ENCODE peak calls at places on chromosomes 11 and 22, in six cellular contexts. A is RWPE1, J is nephron progenitor cell, P is PC-3, D is H1, L is neural progenitor cell. Z is an unnamed sample.
A peak's percentile ranks its signal among the peaks of the same experiment; 100 is the strongest.

GRCh38 chr11:2511421-2512369 is 66.9 kb downstream of the KCNQ1 start:
- DNase-seq in A (no peak), J (no peak), P (no peak), D (no peak), L (peak; percentile 1), Z (peak; percentile 10)

GRCh38 chr11:72303179-72303578 is 59.2 kb upstream of the PHOX2A start:
- DNase-seq in A (no peak), J (no peak), P (no peak), D (no peak), L (no peak), Z (no peak)

GRCh38 chr11:2217211-2218081 is 45.8 kb upstream of the TH start:
- DNase-seq in A (no peak), J (no peak), P (no peak), D (no peak), L (no peak), Z (no peak)

GRCh38 chr11:47099213-47099917 is 77.3 kb downstream of the ARFGAP2 start:
- DNase-seq in A (no peak), J (no peak), P (no peak), D (no peak), L (no peak), Z (no peak)

GRCh38 chr11:117873828-117874125 is 2.7 kb downstream of the FXYD6 start:
- DNase-seq in A (no peak), J (no peak), P (no peak), D (no peak), L (no peak), Z (no peak)

GRCh38 chr11:117663826-117664225 is 133.2 kb downstream of the DSCAML1 start:
- DNase-seq in A (no peak), J (peak; percentile 30), P (no peak), D (no peak), L (peak; percentile 46), Z (no peak)

GRCh38 chr11:72676874-72677341 is 2.7 kb upstream of the PDE2A start:
- DNase-seq in A (peak; percentile 79), J (peak; percentile 98), P (peak; percentile 46), D (no peak), L (peak; percentile 95), Z (peak; percentile 92)

GRCh38 chr22:48320048-48320655 is 1507.5 kb downstream of the BRD1 start:
- DNase-seq in A (no peak), J (no peak), P (no peak), D (no peak), L (no peak), Z (no peak)

GRCh38 chr11:1573077-1573846 is 1.2 kb upstream of the DUSP8 start:
- DNase-seq in A (no peak), J (no peak), P (no peak), D (no peak), L (no peak), Z (no peak)

GRCh38 chr11:115340874-115341273 is 163.3 kb downstream of the CADM1 start:
- DNase-seq in A (no peak), J (no peak), P (no peak), D (no peak), L (no peak), Z (no peak)

GRCh38 chr11:18611196-18611595 is 11.6 kb downstream of the MISFA start:
- DNase-seq in A (no peak), J (no peak), P (no peak), D (no peak), L (no peak), Z (no peak)

GRCh38 chr11:110196241-110196754 is 100.1 kb downstream of the RDX start:
- DNase-seq in A (peak; percentile 90), J (no peak), P (peak; percentile 97), D (no peak), L (no peak), Z (no peak)

GRCh38 chr22:17742528-17742902 is 31.8 kb downstream of the BID start:
- DNase-seq in A (peak; percentile 64), J (peak; percentile 88), P (peak; percentile 74), D (peak; percentile 80), L (peak; percentile 92), Z (peak; percentile 85)

GRCh38 chr11:66289548-66290331 is 797 bp upstream of the YIF1A start:
- DNase-seq in A (no peak), J (peak; percentile 94), P (peak; percentile 22), D (no peak), L (peak; percentile 92), Z (peak; percentile 91)

GRCh38 chr11:63813035-63813562 is at the start of gene SPINDOC:
- DNase-seq in A (peak; percentile 89), J (peak; percentile 81), P (peak; percentile 78), D (no peak), L (peak; percentile 93), Z (peak; percentile 77)

GRCh38 chr22:36369922-36370781 is 17.6 kb downstream of the MYH9 start:
- DNase-seq in A (no peak), J (no peak), P (no peak), D (no peak), L (peak; percentile 70), Z (no peak)

GRCh38 chr22:49570032-49570848 is 257.4 kb downstream of the BRD1 start:
- DNase-seq in A (no peak), J (no peak), P (no peak), D (no peak), L (no peak), Z (no peak)

GRCh38 chr11:28887681-28888080 is 779.5 kb downstream of the METTL15 start:
- DNase-seq in A (no peak), J (no peak), P (no peak), D (no peak), L (no peak), Z (no peak)

GRCh38 chr11:73206751-73207280 is 11.3 kb upstream of the P2RY2 start:
- DNase-seq in A (no peak), J (no peak), P (peak; percentile 81), D (no peak), L (no peak), Z (no peak)

GRCh38 chr11:3232956-3233355 is 739 bp upstream of the MRGPRE start:
- DNase-seq in A (no peak), J (no peak), P (no peak), D (no peak), L (no peak), Z (no peak)

GRCh38 chr11:102111787-102112653 is 1.8 kb downstream of the YAP1 start:
- DNase-seq in A (peak; percentile 85), J (no peak), P (peak; percentile 98), D (peak; percentile 7), L (peak; percentile 60), Z (no peak)

GRCh38 chr11:9473408-9473807 is 12.6 kb downstream of the ZNF143 start:
- DNase-seq in A (no peak), J (no peak), P (no peak), D (no peak), L (no peak), Z (no peak)

GRCh38 chr11:60502221-60502775 is 9.7 kb downstream of the MS4A12 start:
- DNase-seq in A (no peak), J (no peak), P (no peak), D (no peak), L (no peak), Z (no peak)

GRCh38 chr11:97290444-97291041 is 900.7 kb downstream of the JRKL start:
- DNase-seq in A (no peak), J (no peak), P (no peak), D (no peak), L (no peak), Z (no peak)

GRCh38 chr11:779120-779954 is 2.0 kb upstream of the GATD1 start:
- DNase-seq in A (no peak), J (peak; percentile 4), P (no peak), D (no peak), L (no peak), Z (no peak)

GRCh38 chr11:289706-290620 is 1.0 kb downstream of the PGGHG start:
- DNase-seq in A (no peak), J (peak; percentile 13), P (no peak), D (no peak), L (no peak), Z (peak; percentile 18)

GRCh38 chr11:37689951-37690350 is 1091.9 kb upstream of the RAG2 start:
- DNase-seq in A (no peak), J (no peak), P (no peak), D (no peak), L (no peak), Z (no peak)

GRCh38 chr11:12157241-12157661 is 46.9 kb downstream of the MICAL2 start:
- DNase-seq in A (no peak), J (no peak), P (peak; percentile 11), D (no peak), L (no peak), Z (no peak)

GRCh38 chr11:44329472-44330230 is 19.7 kb upstream of the ALX4 start:
- DNase-seq in A (no peak), J (no peak), P (no peak), D (no peak), L (no peak), Z (no peak)

GRCh38 chr11:17522655-17523054 is 21.6 kb downstream of the USH1C start:
- DNase-seq in A (no peak), J (no peak), P (no peak), D (no peak), L (no peak), Z (no peak)

GRCh38 chr22:46072030-46072881 is 78.1 kb upstream of the PPARA start:
- DNase-seq in A (no peak), J (peak; percentile 61), P (peak; percentile 33), D (no peak), L (peak; percentile 48), Z (peak; percentile 68)

GRCh38 chr11:69662021-69662698 is 13.0 kb downstream of the LTO1 start:
- DNase-seq in A (no peak), J (no peak), P (no peak), D (no peak), L (peak; percentile 52), Z (no peak)
- TF ChIP-seq CTCF in A (no peak), J (peak; percentile 36), P (peak; percentile 55), D (peak; percentile 47), L (peak; percentile 51), Z (peak; percentile 21)

DNA sequence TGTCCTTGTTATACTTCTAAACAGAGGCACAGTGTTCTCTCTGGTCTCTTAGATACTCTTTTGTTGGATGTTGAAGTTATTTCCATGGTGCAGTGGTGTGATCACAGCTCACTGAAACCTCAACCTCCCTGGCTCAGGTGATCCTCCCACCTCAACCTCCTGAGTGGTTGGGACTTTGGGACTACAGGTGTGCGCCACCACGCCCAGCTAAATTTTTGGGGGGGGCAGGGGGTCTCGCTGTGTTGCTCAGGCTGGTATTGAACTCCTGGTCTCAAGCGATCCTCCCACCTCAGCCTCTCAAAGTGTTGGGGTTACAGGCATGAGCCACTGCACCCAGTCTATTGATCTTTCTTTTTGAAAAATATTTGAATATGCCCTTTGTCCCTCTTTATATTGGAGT is 14.9 kb downstream of the ZNF74 start:
- DNase-seq in A (no peak), J (no peak), P (no peak), D (no peak), L (no peak), Z (no peak)
- TF ChIP-seq CTCF in A (no peak), J (no peak), P (no peak), D (no peak), L (no peak), Z (no peak)

GRCh38 chr11:45804806-45805304 is at the start of gene SLC35C1:
- DNase-seq in A (peak; percentile 93), J (peak; percentile 98), P (peak; percentile 92), D (peak; percentile 86), L (peak; percentile 99), Z (peak; percentile 94)
- TF ChIP-seq CTCF in A (no peak), J (no peak), P (no peak), D (no peak), L (peak; percentile 7), Z (no peak)

DNA sequence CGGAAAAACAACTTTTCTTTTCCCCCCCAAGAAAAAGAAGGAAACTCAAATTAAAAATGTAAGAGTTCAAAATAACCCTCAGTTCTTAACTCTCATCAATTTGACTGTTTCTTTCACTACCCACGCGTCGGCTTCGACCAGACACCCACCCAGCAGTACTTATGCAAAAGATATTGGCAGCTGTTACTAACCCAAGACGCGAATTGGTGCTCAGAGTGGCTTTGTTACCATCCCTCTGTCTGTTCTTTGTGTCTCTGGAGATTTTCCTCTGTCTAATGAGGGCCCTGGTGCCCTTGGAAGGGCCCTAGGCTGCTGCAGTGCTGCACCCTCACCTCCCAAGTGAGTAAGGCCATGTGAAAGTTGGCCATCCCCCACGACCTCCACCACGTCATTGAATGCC is 180.5 kb upstream of the NECTIN1 start:
- DNase-seq in A (no peak), J (no peak), P (no peak), D (no peak), L (no peak), Z (no peak)
- TF ChIP-seq CTCF in A (no peak), J (no peak), P (no peak), D (no peak), L (no peak), Z (no peak)

Z was measured in mesothelial cell of epicardium.